ENCODE peak calls at places on chromosomes 7 and 10, in nine cellular contexts. P is activated naive CD4-positive, alpha-beta T cell treated with anti-CD3 and anti-CD28 coated beads, Interleukin-2, amount 10 ng/mL, durations not matched to agents 7 days and 5 days; K is NCI-H1092; Y is activated T-cell treated with anti-CD3 and anti-CD28 coated beads for 1 hour; V is HEK293T; H is activated CD8-positive, alpha-beta memory T cell treated with anti-CD3 and anti-CD28 coated beads, Interleukin-2, amount 50 U/mL, for 4 hours; X is osteocyte; G is T follicular helper cell; O is progenitor cell of endocrine pancreas. T is an unnamed sample.

GRCh38 chr7:133827707-133828580 is 299.2 kb upstream of the LRGUK start:
- DNase-seq in O (no peak), X (no peak), P (no peak), V (no peak), Y (no peak), K (no peak), H (no peak), G (no peak), T (no peak)

GRCh38 chr10:70381491-70382421 is 669 bp downstream of the LRRC20 start:
- DNase-seq in V (peak; percentile 16), X (no peak), O (peak; percentile 35), Y (no peak), K (peak; percentile 73), P (peak; percentile 67), H (peak; percentile 28), G (no peak), T (peak; percentile 58)

GRCh38 chr7:150876817-150877526 is 24.7 kb downstream of the AOC1 start:
- DNase-seq in X (peak; percentile 73), K (peak; percentile 84), G (peak; percentile 30), O (peak; percentile 42), V (peak; percentile 93), Y (peak; percentile 33), P (peak; percentile 56), H (peak; percentile 53), T (peak; percentile 78)

GRCh38 chr10:89621438-89621837 is 23.6 kb downstream of the PANK1 start:
- DNase-seq in X (no peak), G (no peak), Y (no peak), H (no peak), K (no peak), O (no peak), V (no peak), P (no peak), T (no peak)

GRCh38 chr10:49135575-49136313 is 1.9 kb upstream of the FAM170B start:
- DNase-seq in V (no peak), K (no peak), H (no peak), O (no peak), P (no peak), G (no peak), Y (no peak), X (peak; percentile 36), T (no peak)

GRCh38 chr7:95265634-95266033 is 58.7 kb downstream of the PON1 start:
- DNase-seq in P (no peak), K (no peak), O (no peak), V (no peak), G (no peak), H (no peak), X (no peak), Y (no peak), T (no peak)

GRCh38 chr10:4763960-4764428 is 62.0 kb upstream of the AKR1E2 start:
- DNase-seq in X (no peak), G (no peak), H (no peak), K (no peak), Y (no peak), O (no peak), P (no peak), V (no peak), T (no peak)

GRCh38 chr10:69647819-69648218 is 17.8 kb downstream of the FAM241B start:
- DNase-seq in H (no peak), P (no peak), G (no peak), K (no peak), O (no peak), Y (no peak), X (no peak), V (no peak), T (no peak)

GRCh38 chr10:30775779-30776591 is 146.4 kb upstream of the LYZL2 start:
- DNase-seq in O (no peak), K (no peak), V (no peak), P (no peak), Y (no peak), H (no peak), G (no peak), X (no peak), T (no peak)

GRCh38 chr10:117596666-117597065 is 54.1 kb downstream of the EMX2 start:
- DNase-seq in P (no peak), O (no peak), K (no peak), G (no peak), Y (no peak), X (no peak), H (no peak), V (no peak), T (no peak)

GRCh38 chr7:30717181-30717580 is 34.8 kb upstream of the INMT start:
- DNase-seq in Y (no peak), P (no peak), K (no peak), O (no peak), X (no peak), V (no peak), G (no peak), H (no peak), T (no peak)

GRCh38 chr10:78805176-78805575 is 263.6 kb upstream of the ZMIZ1 start:
- DNase-seq in P (no peak), V (peak; percentile 28), G (no peak), X (peak; percentile 86), H (no peak), O (no peak), Y (no peak), K (no peak), T (peak; percentile 19)

GRCh38 chr10:54797636-54798395 is 3.2 kb downstream of the PCDH15 start:
- DNase-seq in V (no peak), O (no peak), G (no peak), Y (no peak), P (no peak), H (no peak), X (no peak), K (no peak), T (no peak)

GRCh38 chr10:96374985-96375830 is 16.4 kb upstream of the OPALIN start:
- DNase-seq in G (peak; percentile 48), O (peak; percentile 76), Y (peak; percentile 51), X (peak; percentile 93), H (peak; percentile 65), V (peak; percentile 98), K (peak; percentile 79), P (peak; percentile 81), T (peak; percentile 91)

GRCh38 chr7:86913709-86914108 is 145.7 kb downstream of the ELAPOR2 start:
- DNase-seq in G (no peak), V (no peak), X (no peak), Y (no peak), H (no peak), K (no peak), O (no peak), P (no peak), T (no peak)

GRCh38 chr7:116653204-116653603 is 18.8 kb upstream of the MET start:
- DNase-seq in O (no peak), K (no peak), H (no peak), Y (no peak), G (no peak), V (no peak), P (no peak), X (no peak), T (no peak)

GRCh38 chr10:676178-676577 is 13.3 kb downstream of the DIP2C start:
- DNase-seq in Y (no peak), O (no peak), V (no peak), X (peak; percentile 1), K (no peak), G (no peak), P (no peak), H (no peak), T (no peak)

GRCh38 chr7:5344342-5344741 is 61.6 kb downstream of the SLC29A4 start:
- DNase-seq in H (no peak), X (no peak), Y (no peak), O (no peak), G (no peak), V (no peak), P (no peak), K (no peak), T (no peak)

GRCh38 chr7:101538596-101539459 is 90.3 kb downstream of the MYL10 start:
- DNase-seq in O (peak; percentile 67), H (peak; percentile 56), K (peak; percentile 22), P (peak; percentile 67), G (peak; percentile 25), Y (peak; percentile 57), X (peak; percentile 91), V (peak; percentile 78), T (peak; percentile 75)

GRCh38 chr10:79445217-79445707 is at the start of gene ZCCHC24:
- DNase-seq in P (no peak), X (no peak), V (peak; percentile 55), G (no peak), K (no peak), O (peak; percentile 41), H (no peak), Y (no peak), T (peak; percentile 74)

GRCh38 chr10:47283848-47284247 is 16.1 kb upstream of the GDF10 start:
- DNase-seq in V (no peak), X (no peak), Y (no peak), H (no peak), K (no peak), G (no peak), P (no peak), O (no peak), T (no peak)

GRCh38 chr7:50954716-50955115 is 172.0 kb upstream of the GRB10 start:
- DNase-seq in Y (no peak), G (no peak), P (no peak), V (no peak), O (no peak), K (no peak), X (no peak), H (no peak), T (no peak)

GRCh38 chr10:114041166-114041565 is 2.5 kb upstream of the ADRB1 start:
- DNase-seq in X (no peak), O (no peak), G (no peak), V (no peak), H (no peak), P (no peak), K (no peak), Y (no peak), T (no peak)